ENCODE peak calls at places on chromosome 21, in four cellular contexts. One of them, this sample, is unnamed.

GRCh38 chr21:28952686-28953085 is 40.0 kb downstream of the LTN1 start:
- DNase-seq in Peyer's patch: no peak
- DNase-seq in A549: no peak
- DNase-seq in prostate gland: no peak
- DNase-seq in this sample: no peak

GRCh38 chr21:28138272-28138671 is 854.4 kb downstream of the LTN1 start:
- DNase-seq in Peyer's patch: no peak
- DNase-seq in A549: no peak
- DNase-seq in prostate gland: no peak
- DNase-seq in this sample: no peak

GRCh38 chr21:26739189-26739588 is 106.0 kb downstream of the ADAMTS1 start:
- DNase-seq in Peyer's patch: no peak
- DNase-seq in A549: no peak
- DNase-seq in prostate gland: no peak
- DNase-seq in this sample: no peak

GRCh38 chr21:21196087-21196486 is 197.9 kb downstream of the NCAM2 start:
- DNase-seq in Peyer's patch: no peak
- DNase-seq in A549: no peak
- DNase-seq in prostate gland: no peak
- DNase-seq in this sample: no peak

GRCh38 chr21:44869860-44870747 is 3.4 kb downstream of the PTTG1IP start:
- DNase-seq in Peyer's patch: peak; percentile 70
- DNase-seq in A549: peak; percentile 60
- DNase-seq in prostate gland: no peak
- DNase-seq in this sample: peak; percentile 59

GRCh38 chr21:35149698-35150097 is 100.6 kb upstream of the RUNX1 start:
- DNase-seq in Peyer's patch: no peak
- DNase-seq in A549: no peak
- DNase-seq in prostate gland: no peak
- DNase-seq in this sample: no peak

GRCh38 chr21:34579411-34579810 is 35.5 kb downstream of the RCAN1 start:
- DNase-seq in Peyer's patch: no peak
- DNase-seq in A549: no peak
- DNase-seq in prostate gland: no peak
- DNase-seq in this sample: no peak

GRCh38 chr21:40146201-40146890 is 279.1 kb downstream of the PCP4 start:
- DNase-seq in Peyer's patch: no peak
- DNase-seq in A549: no peak
- DNase-seq in prostate gland: no peak
- DNase-seq in this sample: no peak

GRCh38 chr21:19440792-19441494 is 1037.4 kb upstream of the TMPRSS15 start:
- DNase-seq in Peyer's patch: no peak
- DNase-seq in A549: no peak
- DNase-seq in prostate gland: no peak
- DNase-seq in this sample: no peak

GRCh38 chr21:39666681-39667315 is 54.1 kb downstream of the B3GALT5 start:
- DNase-seq in Peyer's patch: no peak
- DNase-seq in A549: no peak
- DNase-seq in prostate gland: no peak
- DNase-seq in this sample: no peak

GRCh38 chr21:43880111-43880985 is 15.3 kb downstream of the AGPAT3 start:
- DNase-seq in Peyer's patch: peak; percentile 70
- DNase-seq in A549: no peak
- DNase-seq in prostate gland: peak; percentile 90
- DNase-seq in this sample: peak; percentile 57

GRCh38 chr21:38956791-38957571 is 151.3 kb downstream of the ETS2 start:
- DNase-seq in Peyer's patch: no peak
- DNase-seq in A549: no peak
- DNase-seq in prostate gland: no peak
- DNase-seq in this sample: peak; percentile 61

DNA sequence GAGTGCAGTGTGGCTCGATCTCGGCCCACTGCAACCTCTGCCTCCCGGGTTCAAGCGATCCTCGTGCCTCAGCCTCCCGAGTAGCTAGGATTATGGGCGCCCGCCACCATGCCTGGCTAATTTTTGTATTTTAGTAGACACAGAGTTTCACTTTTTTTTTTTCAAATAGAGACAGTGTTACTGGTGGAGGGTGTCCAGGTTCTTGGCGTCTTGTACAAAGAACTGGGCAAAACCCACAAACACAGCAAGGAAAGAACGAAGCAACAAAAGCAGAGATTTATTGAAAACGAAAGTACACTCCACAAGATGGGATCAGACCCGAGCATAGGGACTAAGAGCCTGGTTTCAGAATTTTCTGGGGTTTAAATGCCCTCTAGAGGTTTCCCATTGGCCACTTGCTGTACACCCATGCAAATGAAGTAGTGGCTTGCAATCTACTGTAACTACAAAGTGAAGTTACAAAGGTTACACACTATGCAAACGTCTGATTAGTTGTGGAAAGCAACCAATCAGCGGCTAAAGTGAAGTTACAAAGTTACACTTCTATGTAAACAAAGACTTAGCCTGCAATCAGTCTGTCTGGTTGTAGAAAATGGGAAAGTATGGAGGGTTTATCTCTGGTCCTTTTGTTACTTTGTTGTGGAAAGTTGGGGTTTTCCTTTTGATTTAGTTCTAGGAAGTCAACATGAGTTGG is 199.1 kb downstream of the DYRK1A start:
- DNase-seq in Peyer's patch: no peak
- DNase-seq in A549: no peak
- DNase-seq in prostate gland: no peak
- DNase-seq in this sample: no peak
- TF ChIP-seq POLR2A in Peyer's patch: no peak
- TF ChIP-seq POLR2A in A549: no peak
- TF ChIP-seq POLR2A in prostate gland: no peak
- TF ChIP-seq POLR2A in this sample: no peak

DNA sequence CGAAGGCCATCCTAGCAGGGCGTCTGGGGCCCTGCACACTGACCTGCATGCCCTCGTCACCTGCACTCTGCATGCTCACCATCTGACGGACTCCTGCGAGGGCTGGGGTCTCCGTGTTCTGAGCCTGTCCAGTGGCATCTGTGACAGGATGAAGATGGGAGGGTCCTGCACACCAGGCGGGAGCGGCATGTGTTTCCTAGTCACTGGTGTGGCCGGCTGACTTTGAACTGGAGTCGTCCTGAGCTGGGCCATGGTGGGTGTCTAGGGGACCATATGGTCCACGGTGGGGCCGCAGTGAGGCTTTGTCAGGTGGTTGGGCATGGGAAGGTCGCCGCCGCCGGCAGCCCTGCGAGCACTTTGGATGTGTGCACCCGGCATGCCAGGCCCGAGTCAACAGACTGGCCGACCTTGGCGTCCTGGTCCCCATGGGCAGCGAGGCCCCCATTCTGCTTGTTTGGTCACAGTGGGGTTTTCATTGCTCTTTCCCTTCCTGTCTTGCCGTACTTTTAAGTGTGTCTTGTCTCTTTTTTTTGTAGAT is 16.7 kb upstream of the DIP2A start:
- DNase-seq in Peyer's patch: no peak
- DNase-seq in A549: no peak
- DNase-seq in prostate gland: no peak
- DNase-seq in this sample: no peak
- H3K27ac ChIP-seq in Peyer's patch: no peak overlapping the region
- H3K27ac ChIP-seq in A549: no peak overlapping the region
- H3K27ac ChIP-seq in prostate gland: no peak overlapping the region
- H3K27ac ChIP-seq in this sample: no peak overlapping the region

GRCh38 chr21:30104246-30104645 is 62.4 kb downstream of the CLDN17 start:
- DNase-seq in Peyer's patch: no peak
- DNase-seq in A549: no peak
- DNase-seq in prostate gland: no peak
- DNase-seq in this sample: no peak

GRCh38 chr21:30097791-30098190 is 68.8 kb downstream of the CLDN17 start:
- DNase-seq in Peyer's patch: no peak
- DNase-seq in A549: no peak
- DNase-seq in prostate gland: no peak
- DNase-seq in this sample: no peak

GRCh38 chr21:30101967-30102366 is 64.6 kb downstream of the CLDN17 start:
- DNase-seq in Peyer's patch: no peak
- DNase-seq in A549: no peak
- DNase-seq in prostate gland: no peak
- DNase-seq in this sample: no peak

DNA sequence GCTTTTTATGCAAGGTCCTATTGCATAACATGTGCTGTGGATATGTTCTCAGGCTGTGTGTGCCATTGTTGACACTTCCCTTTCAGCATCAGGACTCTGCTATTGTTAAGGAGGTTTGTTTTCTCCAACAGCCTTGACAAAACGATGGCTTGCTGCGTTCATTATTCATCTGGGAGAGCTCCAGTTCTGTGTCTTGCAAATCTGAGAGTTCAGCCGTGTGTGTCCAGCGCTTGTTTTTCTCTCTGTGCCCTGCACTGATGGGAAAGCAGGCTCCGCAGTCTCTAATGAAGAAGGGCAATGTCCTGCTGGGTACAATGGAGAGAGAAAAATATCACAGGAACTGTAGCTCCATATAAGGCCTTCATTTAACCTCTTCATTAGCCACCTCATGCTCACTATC is 63.7 kb downstream of the CLDN17 start:
- DNase-seq in Peyer's patch: no peak
- DNase-seq in A549: no peak
- DNase-seq in prostate gland: no peak
- DNase-seq in this sample: no peak
- TF ChIP-seq POLR2A in Peyer's patch: no peak
- TF ChIP-seq POLR2A in A549: no peak
- TF ChIP-seq POLR2A in prostate gland: no peak
- TF ChIP-seq POLR2A in this sample: no peak

GRCh38 chr21:15564907-15565306 is 164.9 kb upstream of the USP25 start:
- DNase-seq in Peyer's patch: no peak
- DNase-seq in A549: no peak
- DNase-seq in prostate gland: no peak
- DNase-seq in this sample: no peak

GRCh38 chr21:15558884-15559283 is 170.9 kb upstream of the USP25 start:
- DNase-seq in Peyer's patch: no peak
- DNase-seq in A549: no peak
- DNase-seq in prostate gland: no peak
- DNase-seq in this sample: no peak

GRCh38 chr21:15560383-15561056 is 169.3 kb upstream of the USP25 start:
- DNase-seq in Peyer's patch: no peak
- DNase-seq in A549: no peak
- DNase-seq in prostate gland: no peak
- DNase-seq in this sample: no peak

GRCh38 chr21:15559612-15560011 is 170.2 kb upstream of the USP25 start:
- DNase-seq in Peyer's patch: no peak
- DNase-seq in A549: no peak
- DNase-seq in prostate gland: no peak
- DNase-seq in this sample: no peak

DNA sequence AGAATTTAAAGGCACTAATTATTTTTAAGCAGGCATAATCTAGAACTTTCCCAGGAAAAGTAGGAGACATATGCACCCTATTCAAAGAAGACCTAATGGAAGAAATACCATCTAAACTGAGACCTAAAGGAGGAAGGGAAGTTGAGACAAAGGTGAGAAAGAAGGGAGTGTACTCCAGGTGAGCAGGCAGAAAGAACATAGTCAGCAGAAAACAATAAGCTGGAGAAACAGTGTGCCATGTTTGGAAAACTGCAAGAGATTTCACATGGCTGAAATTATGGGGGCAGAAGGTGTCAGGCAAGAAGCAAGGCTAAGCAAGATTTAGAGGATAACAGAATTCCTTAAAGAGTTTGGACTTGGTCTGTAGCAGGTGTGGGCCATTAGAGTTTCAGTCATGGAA is 167.0 kb upstream of the USP25 start:
- DNase-seq in Peyer's patch: no peak
- DNase-seq in A549: no peak
- DNase-seq in prostate gland: no peak
- DNase-seq in this sample: no peak
- H3K27ac ChIP-seq in Peyer's patch: no peak overlapping the region
- H3K27ac ChIP-seq in A549: no peak overlapping the region
- H3K27ac ChIP-seq in prostate gland: no peak overlapping the region
- H3K27ac ChIP-seq in this sample: no peak overlapping the region

GRCh38 chr21:41529769-41530168 is 21.8 kb upstream of the TMPRSS2 start:
- DNase-seq in Peyer's patch: no peak
- DNase-seq in A549: no peak
- DNase-seq in prostate gland: no peak
- DNase-seq in this sample: peak; percentile 25

GRCh38 chr21:41523175-41523574 is 15.2 kb upstream of the TMPRSS2 start:
- DNase-seq in Peyer's patch: no peak
- DNase-seq in A549: no peak
- DNase-seq in prostate gland: no peak
- DNase-seq in this sample: peak; percentile 22

GRCh38 chr21:41530366-41530765 is 22.4 kb upstream of the TMPRSS2 start:
- DNase-seq in Peyer's patch: no peak
- DNase-seq in A549: no peak
- DNase-seq in prostate gland: no peak
- DNase-seq in this sample: peak; percentile 20

GRCh38 chr21:41521489-41522027 is 13.6 kb upstream of the TMPRSS2 start:
- DNase-seq in Peyer's patch: no peak
- DNase-seq in A549: no peak
- DNase-seq in prostate gland: peak; percentile 68
- DNase-seq in this sample: peak; percentile 47

DNA sequence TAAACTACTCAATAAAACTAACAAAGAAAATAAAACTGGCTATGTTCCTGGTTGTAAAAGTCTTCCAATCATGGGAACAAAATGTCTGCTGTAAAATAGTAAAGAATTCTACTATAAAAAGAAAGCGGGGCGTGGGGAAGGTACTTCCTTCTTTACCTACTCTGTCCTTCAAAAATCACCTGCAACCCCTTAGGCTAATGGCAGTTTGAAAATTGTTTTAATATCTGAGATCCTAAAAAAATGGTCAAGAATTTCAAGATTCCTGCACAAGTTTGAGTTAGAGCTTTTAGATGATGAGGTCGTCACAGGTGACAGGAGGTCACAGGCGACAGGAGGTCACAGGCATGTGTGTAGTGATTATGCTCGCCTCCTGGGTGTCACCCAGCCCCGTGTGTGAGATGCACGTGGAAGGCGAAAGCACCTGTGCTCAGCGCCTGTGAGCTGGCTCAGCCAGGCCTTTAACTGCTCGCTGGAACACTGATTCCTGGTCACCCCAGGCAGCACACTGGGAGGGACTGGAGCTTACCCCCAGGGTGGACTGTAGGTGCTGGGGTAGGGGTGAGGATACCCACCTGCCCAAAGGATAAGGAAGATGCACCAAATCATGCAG is 18.6 kb upstream of the TMPRSS2 start:
- DNase-seq in Peyer's patch: peak; percentile 87
- DNase-seq in A549: no peak
- DNase-seq in prostate gland: peak; percentile 66
- DNase-seq in this sample: peak; percentile 70
- TF ChIP-seq POLR2A in Peyer's patch: no peak
- TF ChIP-seq POLR2A in A549: no peak
- TF ChIP-seq POLR2A in prostate gland: no peak
- TF ChIP-seq POLR2A in this sample: no peak